ENCODE peak calls at places on chromosome 12, in seven cellular contexts. M is sigmoid colon, H is right lobe of liver, V is heart right ventricle, F is heart left ventricle, S is ovary, L is IMR-90. I is an unnamed sample.

GRCh38 chr12:93829073-93829472 is 151.9 kb downstream of the CRADD start:
- DNase-seq in H (no peak), L (no peak), F (no peak), M (no peak), V (no peak), S (no peak), I (peak; percentile 30)

GRCh38 chr12:108846320-108846719 is 11.1 kb downstream of the SSH1 start:
- DNase-seq in M (peak; percentile 84), L (no peak), V (peak; percentile 62), H (no peak), F (no peak), S (no peak), I (peak; percentile 65)

GRCh38 chr12:104952816-104953215 is 5.3 kb downstream of the SLC41A2 start:
- DNase-seq in H (no peak), M (no peak), F (no peak), S (no peak), L (no peak), V (no peak), I (no peak)

GRCh38 chr12:14919455-14919854 is 18.9 kb downstream of the ERP27 start:
- DNase-seq in V (no peak), M (no peak), L (no peak), F (no peak), S (no peak), H (no peak), I (no peak)

GRCh38 chr12:110253176-110253575 is 27.9 kb upstream of the ATP2A2 start:
- DNase-seq in H (peak; percentile 69), M (peak; percentile 79), V (peak; percentile 73), F (peak; percentile 84), L (peak; percentile 61), S (peak; percentile 72), I (no peak)

GRCh38 chr12:10363922-10364838 is 25.7 kb downstream of the KLRK1 start:
- DNase-seq in F (peak; percentile 59), S (peak; percentile 64), H (peak; percentile 38), L (peak; percentile 41), M (peak; percentile 72), V (peak; percentile 29), I (no peak)

GRCh38 chr12:12725086-12725955 is 8.2 kb downstream of the CDKN1B start:
- DNase-seq in S (peak; percentile 95), H (peak; percentile 93), M (peak; percentile 98), L (peak; percentile 100), F (peak; percentile 94), V (peak; percentile 90), I (peak; percentile 95)

GRCh38 chr12:21815306-21816062 is 41.0 kb upstream of the KCNJ8 start:
- DNase-seq in F (no peak), M (no peak), L (no peak), S (no peak), H (no peak), V (no peak), I (no peak)

GRCh38 chr12:3213171-3213570 is 136.0 kb downstream of the TSPAN9 start:
- DNase-seq in F (no peak), H (no peak), V (peak; percentile 57), M (no peak), S (no peak), L (no peak), I (no peak)

DNA sequence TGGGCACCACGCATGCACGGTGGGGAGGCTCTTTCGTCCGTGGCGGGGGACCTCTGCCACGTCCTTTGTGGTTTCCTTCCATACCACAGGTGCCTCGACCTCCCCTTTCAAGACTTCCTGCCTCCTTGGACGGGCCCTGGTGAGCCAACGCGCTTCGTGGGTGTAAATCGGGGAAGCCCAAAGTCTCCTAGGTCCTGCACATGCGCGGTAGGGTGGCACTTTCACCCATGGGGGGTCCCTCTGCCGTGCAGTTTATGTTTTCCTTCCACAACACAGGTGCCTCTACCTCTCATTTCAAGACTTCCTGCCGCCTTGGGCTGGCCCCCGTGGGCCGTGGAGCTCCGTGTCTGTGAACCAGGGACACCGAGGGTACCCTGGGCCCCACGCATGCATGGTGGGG is 349.7 kb downstream of the ALG10 start:
- DNase-seq in M (no peak), V (no peak), S (no peak), L (no peak), H (no peak), F (no peak), I (no peak)
- H3K9me3 ChIP-seq in M (peaks cover 26% of the 10 kb centered on the region), V (peaks cover 22% of the 10 kb centered on the region), S (no peaks in the 10 kb centered on the region), L (peaks cover 22% of the 10 kb centered on the region), H (no peaks in the 10 kb centered on the region), F (peaks cover 16% of the 10 kb centered on the region), I (no peaks in the 10 kb centered on the region)

DNA sequence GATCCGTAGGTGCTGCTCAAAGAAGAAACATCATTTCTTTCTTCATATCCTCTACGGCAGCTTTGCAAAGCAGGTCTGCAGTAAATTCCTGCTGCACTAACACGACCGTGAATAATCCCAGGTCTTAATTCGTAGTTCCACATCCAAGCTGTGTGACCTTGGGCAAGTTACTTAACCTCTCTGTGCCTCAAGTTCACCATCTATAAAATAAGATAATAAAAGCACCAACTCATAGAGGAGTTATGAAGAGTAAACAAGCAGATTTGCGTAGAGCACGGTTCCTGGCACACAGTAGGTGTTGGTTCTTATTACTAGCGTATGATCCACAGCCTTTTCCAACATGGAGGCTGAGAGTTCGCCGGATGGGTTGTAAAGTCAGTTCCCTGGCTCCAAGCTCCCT is 3.6 kb downstream of the NCOR2 start:
- DNase-seq in V (no peak), S (no peak), L (no peak), M (no peak), H (no peak), F (no peak), I (no peak)
- H3K4me1 ChIP-seq in V (peaks cover 67% of the 10 kb centered on the region), S (peaks cover 29% of the 10 kb centered on the region), L (peaks cover 17% of the 10 kb centered on the region), M (peaks cover 74% of the 10 kb centered on the region), H (peaks cover 10% of the 10 kb centered on the region), F (peaks cover 27% of the 10 kb centered on the region), I (peaks cover 5% of the 10 kb centered on the region)

GRCh38 chr12:126051611-126052107 is 986.4 kb downstream of the AACS start:
- DNase-seq in V (no peak), M (no peak), H (no peak), S (no peak), L (no peak), F (no peak), I (no peak)
- H3K9me3 ChIP-seq in V (no peaks in the 10 kb centered on the region), M (no peaks in the 10 kb centered on the region), H (no peaks in the 10 kb centered on the region), S (no peaks in the 10 kb centered on the region), L (peaks cover 16% of the 10 kb centered on the region), F (no peaks in the 10 kb centered on the region), I (peaks cover 2% of the 10 kb centered on the region)

DNA sequence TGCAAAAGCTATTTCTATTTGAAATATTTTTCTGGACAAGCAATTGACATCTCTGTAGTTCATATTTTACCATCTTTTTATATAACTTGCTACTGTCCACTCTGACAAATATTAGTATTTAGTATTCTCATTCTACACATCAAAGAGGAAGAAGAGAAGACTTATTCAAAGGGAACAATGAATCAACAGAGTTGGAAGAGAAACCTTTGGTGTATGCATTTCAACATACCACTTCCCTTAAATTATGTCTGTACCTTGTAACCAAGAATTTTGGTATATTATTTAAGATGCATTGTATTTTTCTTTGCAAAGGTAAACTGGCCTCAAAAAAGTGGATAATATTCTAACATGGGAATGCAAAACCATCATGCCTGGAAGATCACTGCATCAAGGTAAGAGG is 72.1 kb upstream of the DUSP6 start:
- DNase-seq in M (no peak), V (no peak), L (no peak), F (no peak), S (no peak), H (no peak), I (no peak)
- H3K4me1 ChIP-seq in M (no peaks in the 10 kb centered on the region), V (no peaks in the 10 kb centered on the region), L (no peaks in the 10 kb centered on the region), F (no peaks in the 10 kb centered on the region), S (no peaks in the 10 kb centered on the region), H (no peaks in the 10 kb centered on the region), I (no peaks in the 10 kb centered on the region)

GRCh38 chr12:130617219-130617618 is 98.9 kb downstream of the RIMBP2 start:
- DNase-seq in M (no peak), V (no peak), S (no peak), H (no peak), F (no peak), L (no peak), I (peak; percentile 88)

GRCh38 chr12:130619378-130619970 is 96.6 kb downstream of the RIMBP2 start:
- DNase-seq in L (no peak), H (no peak), S (no peak), F (no peak), V (no peak), M (peak; percentile 25), I (peak; percentile 70)

GRCh38 chr12:130613131-130613530 is 103.0 kb downstream of the RIMBP2 start:
- DNase-seq in H (no peak), L (no peak), M (peak; percentile 40), F (no peak), V (no peak), S (no peak), I (no peak)

GRCh38 chr12:130613831-130614230 is 102.3 kb downstream of the RIMBP2 start:
- DNase-seq in F (no peak), H (no peak), M (no peak), V (no peak), L (no peak), S (no peak), I (no peak)

DNA sequence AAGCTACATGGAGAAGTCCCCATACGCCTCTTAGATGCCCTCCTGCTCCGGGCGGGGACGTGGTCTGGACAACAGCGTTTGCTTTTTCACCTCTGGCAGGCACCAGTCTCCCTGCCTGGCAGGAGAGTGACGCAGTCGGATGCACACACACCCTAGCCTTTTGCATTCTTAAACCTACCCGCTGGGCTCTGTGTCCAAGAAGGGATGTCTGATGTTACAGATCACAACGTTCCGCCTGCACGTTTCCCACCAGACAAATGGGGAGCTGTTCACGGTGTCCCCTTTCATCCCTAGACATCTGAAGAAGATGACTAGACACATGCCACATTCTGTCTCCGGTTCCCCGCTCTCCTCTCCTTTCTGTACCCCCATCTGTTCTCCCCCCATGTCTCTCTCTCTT is 100.2 kb downstream of the RIMBP2 start:
- DNase-seq in S (no peak), V (no peak), M (peak; percentile 43), F (no peak), L (no peak), H (no peak), I (no peak)
- H3K9me3 ChIP-seq in S (no peaks in the 10 kb centered on the region), V (no peaks in the 10 kb centered on the region), M (no peaks in the 10 kb centered on the region), F (no peaks in the 10 kb centered on the region), L (peaks cover 56% of the 10 kb centered on the region), H (no peaks in the 10 kb centered on the region), I (no peaks in the 10 kb centered on the region)

I was measured in BE2C.